ENCODE peak calls at places on chromosomes 4 and X, in four cellular contexts. D is esophagus squamous epithelium, C is uterus, A is tibial nerve. S is an unnamed sample.

GRCh38 chr4:88841635-88842034 is 144.0 kb upstream of the NAP1L5 start:
- DNase-seq in C (no peak), A (no peak), D (no peak), S (no peak)

GRCh38 chr4:6375620-6376295 is 96.7 kb downstream of the PPP2R2C start:
- DNase-seq in C (no peak), D (no peak), A (no peak), S (no peak)

GRCh38 chr4:78213218-78213617 is 156.1 kb downstream of the FRAS1 start:
- DNase-seq in C (no peak), A (no peak), D (no peak), S (no peak)

GRCh38 chr4:122576261-122577188 is 44.3 kb downstream of the IL21 start:
- DNase-seq in C (no peak), D (no peak), A (peak), S (no peak)

GRCh38 chr4:15197005-15197404 is 194.7 kb downstream of the CPEB2 start:
- DNase-seq in D (no peak), A (no peak), C (no peak), S (no peak)

GRCh38 chrX:118594697-118595420 is 99.2 kb downstream of the DOCK11 start:
- DNase-seq in C (no peak), D (no peak), A (no peak), S (no peak)

GRCh38 chr4:47839259-47839658 is 1.4 kb upstream of the CORIN start:
- DNase-seq in A (peak), D (no peak), C (peak), S (no peak)

GRCh38 chr4:74016068-74016467 is 17.6 kb upstream of the CXCL5 start:
- DNase-seq in C (no peak), D (no peak), A (no peak), S (no peak)

GRCh38 chr4:131316086-131316485 is 1833.0 kb upstream of the PCDH10 start:
- DNase-seq in D (no peak), A (no peak), C (no peak), S (no peak)

GRCh38 chrX:39331062-39331704 is 529.9 kb downstream of the MID1IP1 start:
- DNase-seq in A (no peak), C (no peak), D (no peak), S (no peak)

GRCh38 chr4:41504167-41504566 is 33.8 kb upstream of the LIMCH1 start:
- DNase-seq in D (no peak), A (no peak), C (no peak), S (no peak)

GRCh38 chrX:86028681-86029080 is 18.7 kb downstream of the CHM start:
- DNase-seq in C (no peak), A (no peak), D (no peak), S (no peak)

GRCh38 chrX:24085133-24085532 is 30.4 kb downstream of the EIF2S3 start:
- DNase-seq in A (no peak), C (no peak), D (no peak), S (no peak)

GRCh38 chr4:160831165-160831922 is 1332.5 kb downstream of the FSTL5 start:
- DNase-seq in D (no peak), C (no peak), A (no peak), S (no peak)

DNA sequence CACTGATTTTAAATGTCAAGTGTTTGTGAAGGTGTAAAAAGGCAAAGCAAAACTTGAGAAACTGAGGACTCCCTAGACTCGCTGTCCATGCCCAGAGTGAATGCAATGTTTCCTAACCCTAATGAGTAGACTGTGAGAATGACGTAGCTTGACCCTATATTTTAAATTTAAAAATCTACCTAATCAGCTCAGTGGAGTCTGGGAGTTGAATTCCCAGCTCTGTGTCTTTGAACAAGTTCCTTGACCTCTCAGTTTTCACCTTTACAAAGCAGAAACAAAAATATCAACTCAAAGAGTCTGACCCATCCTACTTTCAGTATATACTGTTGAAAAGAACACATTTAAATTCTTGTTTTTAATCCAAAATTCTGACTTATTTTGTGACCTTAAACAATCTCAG is 2.3 kb downstream of the FGA start:
- DNase-seq in C (no peak), D (no peak), A (no peak), S (no peak)
- TF ChIP-seq POLR2A in C (no peak), D (no peak), A (no peak), S (no peak)

GRCh38 chrX:101385795-101386541 is at the start of gene BTK:
- DNase-seq in A (no peak), C (no peak), D (no peak), S (no peak)
- TF ChIP-seq POLR2A in A (no peak), C (no peak), D (no peak), S (no peak)

DNA sequence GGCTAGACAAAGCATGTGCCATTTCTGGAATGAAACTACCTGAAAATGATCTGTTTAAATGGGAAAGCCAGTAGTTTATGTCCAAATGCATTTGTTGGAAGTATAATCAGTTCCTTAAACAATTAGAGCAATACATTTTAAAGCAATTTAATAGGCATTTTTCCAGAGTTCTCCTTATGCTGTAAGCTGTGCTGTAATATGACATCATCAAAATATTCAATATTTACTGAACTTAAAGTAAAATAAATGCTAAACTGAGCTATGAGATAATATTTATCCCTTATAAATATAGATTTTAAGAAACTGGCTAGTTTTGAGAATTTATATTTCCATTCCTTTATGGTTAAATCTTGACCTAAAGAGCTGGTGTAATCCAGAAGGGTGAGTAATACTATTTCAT is 7.9 kb downstream of the SLC4A4 start:
- DNase-seq in A (no peak), C (no peak), D (no peak), S (no peak)
- TF ChIP-seq POLR2A in A (no peak), C (no peak), D (no peak), S (no peak)

GRCh38 chr4:186102931-186103330 is 1.6 kb upstream of the FAM149A start:
- DNase-seq in C (no peak), D (no peak), A (no peak), S (no peak)

GRCh38 chr4:186105721-186106335 is 1.3 kb downstream of the FAM149A start:
- DNase-seq in A (no peak), D (no peak), C (no peak), S (no peak)

GRCh38 chr4:186108391-186108790 is 3.9 kb downstream of the FAM149A start:
- DNase-seq in D (no peak), C (no peak), A (no peak), S (no peak)

GRCh38 chr4:186104895-186105720 is 604 bp downstream of the FAM149A start:
- DNase-seq in A (no peak), C (peak), D (no peak), S (no peak)

DNA sequence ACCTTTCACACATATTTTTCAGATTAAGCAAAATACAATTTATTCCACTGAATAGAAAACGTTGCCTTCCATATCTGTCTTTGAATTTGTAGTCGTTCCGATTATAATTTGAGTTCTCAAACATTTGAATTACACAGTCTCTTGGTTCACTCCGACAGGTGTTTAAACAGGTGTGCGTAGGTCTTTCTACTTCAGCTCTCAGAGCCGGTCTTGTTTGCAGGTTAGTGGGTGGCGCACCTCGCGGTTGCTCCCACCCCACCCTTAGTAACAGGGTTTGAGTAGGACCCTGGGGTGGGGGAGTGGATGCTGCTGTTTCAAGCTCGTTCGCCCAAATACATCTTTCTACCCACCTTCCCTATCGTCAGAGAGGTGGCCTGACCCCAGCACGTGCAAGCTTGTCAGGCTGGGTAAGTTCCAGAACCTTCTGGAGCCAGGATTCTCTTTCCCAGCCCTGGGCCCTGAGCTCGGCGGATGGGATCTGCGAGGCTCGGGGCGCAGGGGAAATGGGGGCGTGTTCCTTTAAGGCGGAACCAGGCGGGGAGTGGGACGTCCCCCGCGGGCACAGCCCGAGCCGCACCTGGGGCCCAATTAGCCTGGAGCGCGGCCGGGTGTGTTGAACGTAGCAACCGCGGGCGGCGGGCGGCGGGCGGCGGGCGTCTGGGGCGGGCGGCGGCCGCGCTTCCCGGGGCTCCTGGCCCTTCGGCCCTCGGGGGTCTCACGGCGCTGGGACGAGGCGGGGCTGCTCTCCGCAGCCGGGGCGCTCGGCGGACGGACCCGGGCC is at the start of gene FAM149A:
- DNase-seq in C (peak), A (no peak), D (no peak), S (no peak)
- TF ChIP-seq POLR2A in C (no peak), A (no peak), D (no peak), S (no peak)

GRCh38 chrX:150525061-150525919 is 43.1 kb upstream of the MTM1 start:
- DNase-seq in D (no peak), C (no peak), A (no peak), S (no peak)
- TF ChIP-seq POLR2A in D (no peak), C (no peak), A (no peak), S (no peak)

GRCh38 chrX:136866337-136867095 is 14.0 kb downstream of the RBMX start:
- DNase-seq in A (no peak), C (no peak), D (no peak), S (no peak)
- TF ChIP-seq POLR2A in A (no peak), C (no peak), D (no peak), S (no peak)

GRCh38 chr4:1248262-1249147 is at the start of gene CTBP1:
- DNase-seq in D (no peak), A (peak), C (peak), S (peak)
- TF ChIP-seq POLR2A in D (peak), A (peak), C (no peak), S (peak)

GRCh38 chr4:20253799-20254409 is 2.2 kb downstream of the SLIT2 start:
- DNase-seq in C (peak), A (no peak), D (no peak), S (no peak)

GRCh38 chr4:20251061-20251795 is 477 bp upstream of the SLIT2 start:
- DNase-seq in D (no peak), C (no peak), A (no peak), S (no peak)

GRCh38 chr4:20252656-20253271 is 1.1 kb downstream of the SLIT2 start:
- DNase-seq in D (no peak), A (peak), C (peak), S (no peak)

GRCh38 chr4:20253272-20253798 is 1.6 kb downstream of the SLIT2 start:
- DNase-seq in A (no peak), C (peak), D (no peak), S (no peak)

DNA sequence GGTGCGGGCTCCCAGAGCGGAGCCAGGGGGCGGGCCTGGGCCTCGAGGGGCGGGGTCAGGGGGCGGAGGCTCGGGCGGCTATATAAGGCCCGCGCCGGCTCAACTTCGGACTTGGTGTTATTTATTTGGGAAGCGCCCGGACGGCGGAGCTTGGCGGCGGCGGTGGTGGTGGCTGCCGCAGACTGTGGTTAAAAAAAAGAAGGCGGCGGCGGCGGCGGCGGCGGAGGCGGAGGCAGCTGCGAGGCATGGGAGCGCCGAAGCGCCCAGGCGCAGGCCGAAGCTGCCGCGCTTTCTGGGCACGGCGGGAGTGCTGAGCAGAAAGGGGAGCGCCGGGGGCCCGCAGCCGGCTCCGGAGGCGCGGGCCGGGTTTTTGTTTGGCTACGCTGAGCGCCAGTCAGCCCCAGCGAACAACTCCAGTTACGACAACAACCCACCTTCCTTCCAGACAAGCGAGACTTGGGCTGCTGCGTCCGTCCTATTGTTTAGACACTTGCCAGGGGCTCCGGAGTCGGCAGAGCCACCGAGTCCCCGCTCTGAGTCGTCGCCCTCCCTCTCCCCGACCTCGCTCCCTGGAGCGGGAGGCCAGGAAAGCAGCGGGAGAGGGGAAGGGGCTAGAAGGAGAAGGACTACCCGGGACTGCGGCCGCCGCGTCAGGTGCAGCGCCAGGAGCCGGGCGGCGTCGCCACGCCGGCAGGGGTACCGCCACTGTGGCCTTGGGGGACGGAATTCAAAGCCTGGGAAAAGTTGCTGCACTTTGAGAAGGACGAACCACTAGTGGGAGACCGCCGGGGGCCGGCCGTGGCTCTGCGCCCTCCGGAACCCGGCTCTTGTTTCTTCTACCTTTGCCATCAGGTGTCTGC is at the start of gene SLIT2:
- DNase-seq in A (peak), D (no peak), C (peak), S (peak)
- TF ChIP-seq POLR2A in A (peak), D (peak), C (peak), S (peak)